ENCODE peak calls at places on chromosomes 12 and 14, in four cellular contexts. One of them, this sample, is unnamed.

GRCh38 chr14:37546621-37547447 is 48.2 kb downstream of the FOXA1 start:
- DNase-seq in GM12878: no peak
- DNase-seq in endothelial cell of umbilical vein: no peak
- DNase-seq in K562: no peak
- DNase-seq in this sample: peak

GRCh38 chr12:132187646-132188450 is 43.6 kb downstream of the NOC4L start:
- DNase-seq in endothelial cell of umbilical vein: no peak
- DNase-seq in GM12878: no peak
- DNase-seq in K562: no peak
- DNase-seq in this sample: no peak

GRCh38 chr14:99699861-99700260 is 15.8 kb downstream of the CYP46A1 start:
- DNase-seq in endothelial cell of umbilical vein: no peak
- DNase-seq in GM12878: no peak
- DNase-seq in K562: no peak
- DNase-seq in this sample: no peak

GRCh38 chr12:24661657-24662096 is 287.2 kb downstream of the BCAT1 start:
- DNase-seq in endothelial cell of umbilical vein: no peak
- DNase-seq in GM12878: no peak
- DNase-seq in K562: no peak
- DNase-seq in this sample: peak

GRCh38 chr14:22213110-22213509 is 375.9 kb downstream of the DAD1 start:
- DNase-seq in K562: no peak
- DNase-seq in endothelial cell of umbilical vein: no peak
- DNase-seq in GM12878: no peak
- DNase-seq in this sample: peak

GRCh38 chr12:106942775-106943174 is 12.9 kb upstream of the TMEM263 start:
- DNase-seq in K562: peak
- DNase-seq in endothelial cell of umbilical vein: no peak
- DNase-seq in GM12878: no peak
- DNase-seq in this sample: no peak

GRCh38 chr12:5407457-5407856 is 24.5 kb upstream of the NTF3 start:
- DNase-seq in GM12878: no peak
- DNase-seq in endothelial cell of umbilical vein: no peak
- DNase-seq in K562: no peak
- DNase-seq in this sample: peak

GRCh38 chr12:9043766-9044165 is 54.4 kb downstream of the KLRG1 start:
- DNase-seq in GM12878: no peak
- DNase-seq in K562: no peak
- DNase-seq in endothelial cell of umbilical vein: no peak
- DNase-seq in this sample: no peak

GRCh38 chr12:82757611-82758010 is 70.9 kb downstream of the TMTC2 start:
- DNase-seq in endothelial cell of umbilical vein: no peak
- DNase-seq in K562: no peak
- DNase-seq in GM12878: no peak
- DNase-seq in this sample: no peak

GRCh38 chr14:104561661-104562495 is 17.7 kb upstream of the C14orf180 start:
- DNase-seq in K562: no peak
- DNase-seq in GM12878: no peak
- DNase-seq in endothelial cell of umbilical vein: no peak
- DNase-seq in this sample: no peak

GRCh38 chr12:40325349-40325960 is 100.7 kb downstream of the LRRK2 start:
- DNase-seq in endothelial cell of umbilical vein: peak
- DNase-seq in GM12878: no peak
- DNase-seq in K562: peak
- DNase-seq in this sample: peak

GRCh38 chr12:68755536-68756243 is 9.7 kb downstream of the SLC35E3 start:
- DNase-seq in K562: no peak
- DNase-seq in endothelial cell of umbilical vein: no peak
- DNase-seq in GM12878: no peak
- DNase-seq in this sample: no peak

GRCh38 chr12:41286426-41286825 is 98.3 kb downstream of the PDZRN4 start:
- DNase-seq in K562: no peak
- DNase-seq in GM12878: no peak
- DNase-seq in endothelial cell of umbilical vein: no peak
- DNase-seq in this sample: no peak

GRCh38 chr14:22535126-22535525 is 53.9 kb downstream of the DAD1 start:
- DNase-seq in endothelial cell of umbilical vein: no peak
- DNase-seq in GM12878: no peak
- DNase-seq in K562: no peak
- DNase-seq in this sample: no peak

GRCh38 chr12:31906581-31907286 is 52.5 kb upstream of the RESF1 start:
- DNase-seq in GM12878: no peak
- DNase-seq in endothelial cell of umbilical vein: no peak
- DNase-seq in K562: no peak
- DNase-seq in this sample: no peak

GRCh38 chr12:132497514-132498405 is 7.8 kb downstream of the FBRSL1 start:
- DNase-seq in GM12878: no peak
- DNase-seq in endothelial cell of umbilical vein: no peak
- DNase-seq in K562: no peak
- DNase-seq in this sample: no peak

GRCh38 chr14:52641745-52642144 is 53.6 kb downstream of the ERO1A start:
- DNase-seq in GM12878: no peak
- DNase-seq in endothelial cell of umbilical vein: no peak
- DNase-seq in K562: no peak
- DNase-seq in this sample: peak

DNA sequence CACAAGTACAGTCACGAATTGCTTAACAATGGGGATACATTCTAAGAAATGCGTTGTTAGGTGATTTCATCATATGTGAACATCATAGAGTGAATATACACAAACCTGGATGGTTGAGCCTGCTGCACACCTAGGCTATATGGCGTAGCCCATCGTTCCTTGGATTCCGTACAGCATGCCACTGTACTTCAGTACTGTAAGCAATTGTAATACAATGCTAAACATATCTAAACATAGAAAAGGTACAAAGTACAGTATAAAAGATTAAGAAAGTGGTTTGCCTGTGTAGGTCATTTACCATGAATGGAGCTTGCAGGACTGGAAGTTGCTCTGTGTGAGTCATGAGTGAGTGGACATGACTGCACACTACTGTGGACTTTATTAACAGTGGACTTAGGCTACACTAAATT is 286.2 kb downstream of the CACNA1C start:
- DNase-seq in GM12878: no peak
- DNase-seq in K562: no peak
- DNase-seq in endothelial cell of umbilical vein: peak
- DNase-seq in this sample: peak
- TF ChIP-seq FOS in GM12878: no peak
- TF ChIP-seq FOS in K562: no peak
- TF ChIP-seq FOS in endothelial cell of umbilical vein: peak
- TF ChIP-seq FOS in this sample: peak

GRCh38 chr14:51419685-51420084 is 179.6 kb downstream of the TMX1 start:
- DNase-seq in K562: no peak
- DNase-seq in endothelial cell of umbilical vein: no peak
- DNase-seq in GM12878: no peak
- DNase-seq in this sample: no peak
- TF ChIP-seq FOS in K562: no peak
- TF ChIP-seq FOS in endothelial cell of umbilical vein: no peak
- TF ChIP-seq FOS in GM12878: no peak
- TF ChIP-seq FOS in this sample: no peak

GRCh38 chr12:75834591-75834990 is 197.0 kb downstream of the PHLDA1 start:
- DNase-seq in K562: no peak
- DNase-seq in endothelial cell of umbilical vein: peak
- DNase-seq in GM12878: no peak
- DNase-seq in this sample: peak

GRCh38 chr12:75840994-75841355 is 190.6 kb downstream of the PHLDA1 start:
- DNase-seq in GM12878: no peak
- DNase-seq in K562: no peak
- DNase-seq in endothelial cell of umbilical vein: no peak
- DNase-seq in this sample: no peak

GRCh38 chr12:75836533-75836932 is 195.0 kb downstream of the PHLDA1 start:
- DNase-seq in K562: no peak
- DNase-seq in GM12878: no peak
- DNase-seq in endothelial cell of umbilical vein: no peak
- DNase-seq in this sample: no peak

GRCh38 chr12:75838309-75838708 is 193.3 kb downstream of the PHLDA1 start:
- DNase-seq in endothelial cell of umbilical vein: no peak
- DNase-seq in K562: no peak
- DNase-seq in GM12878: no peak
- DNase-seq in this sample: no peak

DNA sequence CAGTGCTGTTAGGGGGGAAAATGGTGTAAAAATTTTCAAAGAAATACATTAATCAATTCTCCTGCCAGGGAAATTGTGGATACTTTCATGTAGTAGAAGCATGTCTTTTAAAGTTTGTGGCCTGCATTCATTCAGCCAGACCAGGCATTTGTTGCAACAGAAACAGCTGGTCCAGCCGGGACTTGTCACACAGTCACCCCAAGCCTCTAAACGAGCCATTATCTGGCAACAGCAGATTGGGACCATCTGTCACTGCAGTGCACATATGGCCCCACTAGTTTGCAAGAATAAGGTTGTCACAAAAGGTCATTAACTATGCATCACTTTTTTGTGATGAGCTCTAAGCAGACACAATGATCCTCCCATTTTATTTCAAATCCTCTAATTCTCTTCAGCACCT is 193.9 kb downstream of the PHLDA1 start:
- DNase-seq in K562: peak
- DNase-seq in GM12878: no peak
- DNase-seq in endothelial cell of umbilical vein: no peak
- DNase-seq in this sample: no peak
- TF ChIP-seq FOS in K562: no peak
- TF ChIP-seq FOS in GM12878: no peak
- TF ChIP-seq FOS in endothelial cell of umbilical vein: no peak
- TF ChIP-seq FOS in this sample: no peak

GRCh38 chr14:88616697-88617096 is 53.9 kb downstream of the ZC3H14 start:
- DNase-seq in endothelial cell of umbilical vein: no peak
- DNase-seq in K562: no peak
- DNase-seq in GM12878: no peak
- DNase-seq in this sample: no peak

GRCh38 chr14:88625671-88626070 is 62.8 kb downstream of the ZC3H14 start:
- DNase-seq in endothelial cell of umbilical vein: no peak
- DNase-seq in GM12878: no peak
- DNase-seq in K562: no peak
- DNase-seq in this sample: no peak

GRCh38 chr14:88618476-88618875 is 55.6 kb downstream of the ZC3H14 start:
- DNase-seq in K562: no peak
- DNase-seq in GM12878: no peak
- DNase-seq in endothelial cell of umbilical vein: no peak
- DNase-seq in this sample: no peak

GRCh38 chr14:88617479-88617878 is 54.6 kb downstream of the ZC3H14 start:
- DNase-seq in GM12878: no peak
- DNase-seq in endothelial cell of umbilical vein: no peak
- DNase-seq in K562: no peak
- DNase-seq in this sample: no peak

GRCh38 chr14:88621090-88621489 is 58.3 kb downstream of the ZC3H14 start:
- DNase-seq in endothelial cell of umbilical vein: no peak
- DNase-seq in K562: no peak
- DNase-seq in GM12878: no peak
- DNase-seq in this sample: peak
- TF ChIP-seq FOS in endothelial cell of umbilical vein: no peak
- TF ChIP-seq FOS in K562: no peak
- TF ChIP-seq FOS in GM12878: no peak
- TF ChIP-seq FOS in this sample: no peak

GRCh38 chr12:6960291-6961277 is 9.4 kb downstream of the PTPN6 start:
- DNase-seq in endothelial cell of umbilical vein: no peak
- DNase-seq in GM12878: no peak
- DNase-seq in K562: no peak
- DNase-seq in this sample: peak
- TF ChIP-seq FOS in endothelial cell of umbilical vein: no peak
- TF ChIP-seq FOS in GM12878: no peak
- TF ChIP-seq FOS in K562: no peak
- TF ChIP-seq FOS in this sample: no peak

GRCh38 chr12:53727310-53728041 is at the start of gene CALCOCO1:
- DNase-seq in K562: peak
- DNase-seq in GM12878: peak
- DNase-seq in endothelial cell of umbilical vein: peak
- DNase-seq in this sample: peak
- TF ChIP-seq FOS in K562: no peak
- TF ChIP-seq FOS in GM12878: no peak
- TF ChIP-seq FOS in endothelial cell of umbilical vein: no peak
- TF ChIP-seq FOS in this sample: no peak

DNA sequence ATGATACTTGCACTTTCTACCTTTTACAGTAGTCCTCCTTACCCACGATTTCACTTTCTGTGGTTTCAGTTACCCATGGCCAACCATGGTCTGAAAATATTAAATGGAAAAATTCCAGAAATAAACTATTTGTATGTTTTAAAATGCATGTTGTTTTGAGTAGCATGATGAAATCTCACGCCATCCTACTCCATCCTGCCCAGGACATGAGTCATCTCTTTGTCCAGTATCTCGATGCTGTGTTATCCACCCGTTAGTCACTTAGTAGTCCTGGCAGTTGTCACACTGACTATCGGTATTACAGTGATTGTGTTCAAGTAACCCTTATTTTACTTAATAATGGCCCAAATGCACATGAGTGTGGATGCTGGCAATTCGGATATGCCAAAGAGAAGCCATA is 22.4 kb downstream of the SYT1 start:
- DNase-seq in K562: no peak
- DNase-seq in GM12878: no peak
- DNase-seq in endothelial cell of umbilical vein: peak
- DNase-seq in this sample: peak
- TF ChIP-seq FOS in K562: no peak
- TF ChIP-seq FOS in GM12878: no peak
- TF ChIP-seq FOS in endothelial cell of umbilical vein: peak
- TF ChIP-seq FOS in this sample: peak